ENCODE peak calls at places on chromosome 20, in six cellular contexts. E is NCI-H774; I is lower lobe of right lung; V is DMS153; K is activated naive CD8-positive, alpha-beta T cell treated with anti-CD3 and anti-CD28 coated beads, Interleukin-2, amount 50 U/mL, for 24 hours; A is sigmoid colon. O is an unnamed sample.

GRCh38 chr20:40672095-40672494 is 16.9 kb downstream of the MAFB start:
- DNase-seq in E (no peak), I (no peak), V (no peak), K (no peak), A (no peak), O (no peak)

GRCh38 chr20:40961686-40962640 is 66.7 kb upstream of the TOP1 start:
- DNase-seq in E (no peak), I (no peak), V (no peak), K (no peak), A (peak; percentile 46), O (no peak)

GRCh38 chr20:51446656-51447055 is 95.9 kb downstream of the NFATC2 start:
- DNase-seq in E (no peak), I (no peak), V (no peak), K (no peak), A (peak; percentile 83), O (no peak)

GRCh38 chr20:64039293-64040160 is 3.5 kb downstream of the C20orf204 start:
- DNase-seq in E (no peak), I (no peak), V (no peak), K (no peak), A (no peak), O (no peak)

GRCh38 chr20:58306421-58307261 is 2.9 kb upstream of the RAB22A start:
- DNase-seq in E (no peak), I (peak; percentile 71), V (peak; percentile 18), K (peak; percentile 67), A (no peak), O (peak; percentile 52)

GRCh38 chr20:8399963-8400362 is 267.9 kb downstream of the PLCB1 start:
- DNase-seq in E (no peak), I (no peak), V (no peak), K (no peak), A (no peak), O (peak; percentile 34)

GRCh38 chr20:22901164-22901563 is 133.9 kb upstream of the SSTR4 start:
- DNase-seq in E (no peak), I (no peak), V (no peak), K (no peak), A (no peak), O (no peak)

GRCh38 chr20:8875586-8875985 is 193.3 kb upstream of the PLCB4 start:
- DNase-seq in E (no peak), I (no peak), V (no peak), K (no peak), A (no peak), O (no peak)

GRCh38 chr20:13486694-13487093 is 152.0 kb downstream of the TASP1 start:
- DNase-seq in E (no peak), I (no peak), V (no peak), K (no peak), A (no peak), O (no peak)

GRCh38 chr20:43916875-43917371 is 2.3 kb downstream of the TOX2 start:
- DNase-seq in E (no peak), I (no peak), V (no peak), K (no peak), A (no peak), O (no peak)

O was measured in KG1.